ENCODE peak calls at places on chromosomes 4 and X, in six cellular contexts. One of them, this sample, is unnamed.

GRCh38 chr4:148443550-148444295 is 1.5 kb upstream of the NR3C2 start:
- DNase-seq in mucosa of descending colon: peak
- DNase-seq in neural crest cell: peak
- DNase-seq in SK-N-SH: peak
- DNase-seq in cardiac fibroblast: peak
- DNase-seq in HCT116: no peak
- DNase-seq in this sample: peak

GRCh38 chr4:178599521-178599920 is 1157.3 kb upstream of the AGA start:
- DNase-seq in mucosa of descending colon: no peak
- DNase-seq in neural crest cell: no peak
- DNase-seq in SK-N-SH: peak
- DNase-seq in cardiac fibroblast: no peak
- DNase-seq in HCT116: no peak
- DNase-seq in this sample: peak

GRCh38 chr4:139214039-139214534 is 37.1 kb upstream of the ELF2 start:
- DNase-seq in mucosa of descending colon: peak
- DNase-seq in neural crest cell: no peak
- DNase-seq in SK-N-SH: no peak
- DNase-seq in cardiac fibroblast: no peak
- DNase-seq in HCT116: no peak
- DNase-seq in this sample: no peak

GRCh38 chr4:8095956-8096689 is 62.5 kb downstream of the ABLIM2 start:
- DNase-seq in mucosa of descending colon: no peak
- DNase-seq in neural crest cell: no peak
- DNase-seq in SK-N-SH: no peak
- DNase-seq in cardiac fibroblast: peak
- DNase-seq in HCT116: no peak
- DNase-seq in this sample: no peak

GRCh38 chr4:39464886-39465501 is 6.1 kb downstream of the LIAS start:
- DNase-seq in mucosa of descending colon: no peak
- DNase-seq in neural crest cell: no peak
- DNase-seq in SK-N-SH: peak
- DNase-seq in cardiac fibroblast: peak
- DNase-seq in HCT116: peak
- DNase-seq in this sample: no peak

GRCh38 chrX:71103110-71103983 is 3.2 kb downstream of the CXorf65 start:
- DNase-seq in mucosa of descending colon: peak
- DNase-seq in neural crest cell: peak
- DNase-seq in SK-N-SH: peak
- DNase-seq in cardiac fibroblast: no peak
- DNase-seq in HCT116: no peak
- DNase-seq in this sample: peak

GRCh38 chr4:70705856-70706461 is 15.8 kb upstream of the RUFY3 start:
- DNase-seq in mucosa of descending colon: no peak
- DNase-seq in neural crest cell: no peak
- DNase-seq in SK-N-SH: no peak
- DNase-seq in cardiac fibroblast: peak
- DNase-seq in HCT116: no peak
- DNase-seq in this sample: no peak

GRCh38 chr4:70992354-70992753 is 1.1 kb upstream of the DCK start:
- DNase-seq in mucosa of descending colon: peak
- DNase-seq in neural crest cell: no peak
- DNase-seq in SK-N-SH: no peak
- DNase-seq in cardiac fibroblast: no peak
- DNase-seq in HCT116: peak
- DNase-seq in this sample: no peak

GRCh38 chr4:159229164-159229563 is 126.3 kb downstream of the RAPGEF2 start:
- DNase-seq in mucosa of descending colon: no peak
- DNase-seq in neural crest cell: no peak
- DNase-seq in SK-N-SH: no peak
- DNase-seq in cardiac fibroblast: peak
- DNase-seq in HCT116: no peak
- DNase-seq in this sample: peak

GRCh38 chrX:153438522-153438921 is 7.3 kb downstream of the TREX2 start:
- DNase-seq in mucosa of descending colon: no peak
- DNase-seq in neural crest cell: no peak
- DNase-seq in SK-N-SH: no peak
- DNase-seq in cardiac fibroblast: peak
- DNase-seq in HCT116: no peak
- DNase-seq in this sample: no peak

GRCh38 chrX:116232833-116233232 is 62.3 kb downstream of the AGTR2 start:
- DNase-seq in mucosa of descending colon: no peak
- DNase-seq in neural crest cell: no peak
- DNase-seq in SK-N-SH: no peak
- DNase-seq in cardiac fibroblast: peak
- DNase-seq in HCT116: no peak
- DNase-seq in this sample: no peak

GRCh38 chr4:1907848-1908525 is 36.8 kb downstream of the NSD2 start:
- DNase-seq in mucosa of descending colon: peak
- DNase-seq in neural crest cell: no peak
- DNase-seq in SK-N-SH: no peak
- DNase-seq in cardiac fibroblast: no peak
- DNase-seq in HCT116: no peak
- DNase-seq in this sample: no peak

GRCh38 chr4:19722404-19722803 is 529.3 kb upstream of the SLIT2 start:
- DNase-seq in mucosa of descending colon: no peak
- DNase-seq in neural crest cell: no peak
- DNase-seq in SK-N-SH: no peak
- DNase-seq in cardiac fibroblast: no peak
- DNase-seq in HCT116: no peak
- DNase-seq in this sample: no peak

GRCh38 chr4:102345795-102346100 is 466 bp upstream of the SLC39A8 start:
- DNase-seq in mucosa of descending colon: no peak
- DNase-seq in neural crest cell: no peak
- DNase-seq in SK-N-SH: peak
- DNase-seq in cardiac fibroblast: no peak
- DNase-seq in HCT116: no peak
- DNase-seq in this sample: no peak

GRCh38 chr4:153186046-153186728 is 18.1 kb upstream of the TRIM2 start:
- DNase-seq in mucosa of descending colon: no peak
- DNase-seq in neural crest cell: no peak
- DNase-seq in SK-N-SH: no peak
- DNase-seq in cardiac fibroblast: no peak
- DNase-seq in HCT116: no peak
- DNase-seq in this sample: no peak

GRCh38 chrX:154698630-154699248 is 45.4 kb upstream of the CTAG2 start:
- DNase-seq in mucosa of descending colon: no peak
- DNase-seq in neural crest cell: no peak
- DNase-seq in SK-N-SH: no peak
- DNase-seq in cardiac fibroblast: no peak
- DNase-seq in HCT116: no peak
- DNase-seq in this sample: no peak

GRCh38 chrX:123085311-123085940 is 98.7 kb upstream of the GRIA3 start:
- DNase-seq in mucosa of descending colon: no peak
- DNase-seq in neural crest cell: no peak
- DNase-seq in SK-N-SH: no peak
- DNase-seq in cardiac fibroblast: peak
- DNase-seq in HCT116: no peak
- DNase-seq in this sample: no peak

GRCh38 chr4:165873298-165874071 is 448 bp downstream of the TLL1 start:
- DNase-seq in mucosa of descending colon: no peak
- DNase-seq in neural crest cell: peak
- DNase-seq in SK-N-SH: peak
- DNase-seq in cardiac fibroblast: peak
- DNase-seq in HCT116: no peak
- DNase-seq in this sample: peak

GRCh38 chr4:26191353-26191752 is 129.5 kb upstream of the RBPJ start:
- DNase-seq in mucosa of descending colon: peak
- DNase-seq in neural crest cell: no peak
- DNase-seq in SK-N-SH: no peak
- DNase-seq in cardiac fibroblast: no peak
- DNase-seq in HCT116: no peak
- DNase-seq in this sample: no peak

GRCh38 chr4:15729910-15730533 is 27.2 kb downstream of the BST1 start:
- DNase-seq in mucosa of descending colon: peak
- DNase-seq in neural crest cell: no peak
- DNase-seq in SK-N-SH: peak
- DNase-seq in cardiac fibroblast: peak
- DNase-seq in HCT116: peak
- DNase-seq in this sample: no peak

GRCh38 chr4:118124977-118125376 is 90.7 kb downstream of the NDST3 start:
- DNase-seq in mucosa of descending colon: no peak
- DNase-seq in neural crest cell: no peak
- DNase-seq in SK-N-SH: no peak
- DNase-seq in cardiac fibroblast: no peak
- DNase-seq in HCT116: no peak
- DNase-seq in this sample: no peak

GRCh38 chr4:8350841-8351461 is 81.4 kb downstream of the HTRA3 start:
- DNase-seq in mucosa of descending colon: no peak
- DNase-seq in neural crest cell: no peak
- DNase-seq in SK-N-SH: peak
- DNase-seq in cardiac fibroblast: no peak
- DNase-seq in HCT116: no peak
- DNase-seq in this sample: no peak

GRCh38 chr4:97121493-97121892 is 1021.8 kb downstream of the STPG2 start:
- DNase-seq in mucosa of descending colon: no peak
- DNase-seq in neural crest cell: no peak
- DNase-seq in SK-N-SH: no peak
- DNase-seq in cardiac fibroblast: no peak
- DNase-seq in HCT116: no peak
- DNase-seq in this sample: no peak

GRCh38 chrX:32408389-32408788 is 803.0 kb downstream of the DMD start:
- DNase-seq in mucosa of descending colon: peak
- DNase-seq in neural crest cell: no peak
- DNase-seq in SK-N-SH: peak
- DNase-seq in cardiac fibroblast: peak
- DNase-seq in HCT116: no peak
- DNase-seq in this sample: peak
- TF ChIP-seq CTCF in mucosa of descending colon: no peak
- TF ChIP-seq CTCF in neural crest cell: peak
- TF ChIP-seq CTCF in SK-N-SH: peak
- TF ChIP-seq CTCF in cardiac fibroblast: peak
- TF ChIP-seq CTCF in HCT116: no peak
- TF ChIP-seq CTCF in this sample: no peak

DNA sequence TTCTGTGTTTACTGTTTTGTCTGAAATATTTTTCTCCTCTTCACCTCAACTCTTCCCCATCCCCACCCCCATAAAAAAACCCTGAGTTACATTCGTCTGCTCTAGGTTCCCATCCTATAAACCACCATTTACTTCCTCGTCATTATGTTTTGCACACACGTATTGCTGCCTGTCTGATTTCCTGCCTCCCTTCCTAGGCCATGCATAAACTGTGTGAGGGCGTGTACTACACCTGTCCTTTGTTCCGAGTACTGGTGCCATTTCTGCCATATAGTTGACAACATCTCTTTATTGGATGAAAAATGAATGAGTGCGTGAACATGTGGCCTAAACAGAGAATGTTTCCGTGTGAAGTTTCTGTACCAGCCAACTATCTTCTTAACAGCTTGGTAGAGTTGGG is 258.5 kb upstream of the FAT1 start:
- DNase-seq in mucosa of descending colon: no peak
- DNase-seq in neural crest cell: no peak
- DNase-seq in SK-N-SH: no peak
- DNase-seq in cardiac fibroblast: no peak
- DNase-seq in HCT116: no peak
- DNase-seq in this sample: no peak
- TF ChIP-seq CTCF in mucosa of descending colon: no peak
- TF ChIP-seq CTCF in neural crest cell: no peak
- TF ChIP-seq CTCF in SK-N-SH: no peak
- TF ChIP-seq CTCF in cardiac fibroblast: no peak
- TF ChIP-seq CTCF in HCT116: no peak
- TF ChIP-seq CTCF in this sample: no peak

GRCh38 chr4:114659386-114660008 is 60.9 kb downstream of the UGT8 start:
- DNase-seq in mucosa of descending colon: peak
- DNase-seq in neural crest cell: peak
- DNase-seq in SK-N-SH: peak
- DNase-seq in cardiac fibroblast: peak
- DNase-seq in HCT116: peak
- DNase-seq in this sample: peak
- TF ChIP-seq CTCF in mucosa of descending colon: peak
- TF ChIP-seq CTCF in neural crest cell: peak
- TF ChIP-seq CTCF in SK-N-SH: peak
- TF ChIP-seq CTCF in cardiac fibroblast: peak
- TF ChIP-seq CTCF in HCT116: peak
- TF ChIP-seq CTCF in this sample: peak

DNA sequence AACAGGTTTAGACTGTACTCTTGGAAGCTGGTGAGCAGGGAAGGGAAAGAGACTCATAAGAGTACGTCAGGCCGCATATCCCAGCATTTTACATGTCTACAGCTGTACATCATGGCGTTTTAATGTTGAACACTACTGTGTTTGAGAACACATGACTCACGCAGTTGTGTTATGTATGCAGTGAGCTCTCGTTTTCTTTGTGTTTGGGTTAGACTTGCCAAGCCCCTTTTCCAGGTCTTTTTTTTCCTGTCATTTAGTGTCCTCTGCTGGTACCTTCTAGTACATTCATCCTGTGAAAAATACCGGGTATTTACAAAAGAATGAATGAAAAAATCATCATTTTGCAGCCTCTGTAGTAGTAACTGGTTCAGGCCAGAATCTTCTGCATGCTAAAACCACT is 35.3 kb downstream of the SMS start:
- DNase-seq in mucosa of descending colon: no peak
- DNase-seq in neural crest cell: no peak
- DNase-seq in SK-N-SH: no peak
- DNase-seq in cardiac fibroblast: peak
- DNase-seq in HCT116: no peak
- DNase-seq in this sample: no peak
- TF ChIP-seq CTCF in mucosa of descending colon: no peak
- TF ChIP-seq CTCF in neural crest cell: peak
- TF ChIP-seq CTCF in SK-N-SH: peak
- TF ChIP-seq CTCF in cardiac fibroblast: peak
- TF ChIP-seq CTCF in HCT116: no peak
- TF ChIP-seq CTCF in this sample: no peak

This sample was measured in Calu3.